ENCODE peak calls at places on chromosomes 13 and 19, in five cellular contexts. W is AG04450, L is A673, S is uterus, A is astrocyte of the spinal cord. T is an unnamed sample.

GRCh38 chr13:80840313-80840976 is 499.5 kb upstream of the SPRY2 start:
- DNase-seq in W (no peak), L (peak; percentile 65), S (no peak), A (peak; percentile 72), T (no peak)

GRCh38 chr13:42594577-42595571 is 20.9 kb downstream of the TNFSF11 start:
- DNase-seq in W (peak; percentile 54), L (peak; percentile 77), S (peak; percentile 52), A (peak; percentile 81), T (peak; percentile 13)

GRCh38 chr19:51695088-51695487 is 2.0 kb downstream of the SPACA6 start:
- DNase-seq in W (no peak), L (no peak), S (no peak), A (no peak), T (no peak)

GRCh38 chr13:66530158-66530557 is 700.0 kb downstream of the PCDH9 start:
- DNase-seq in W (no peak), L (no peak), S (no peak), A (no peak), T (no peak)

GRCh38 chr19:1978346-1978894 is 37.1 kb downstream of the BTBD2 start:
- DNase-seq in W (no peak), L (no peak), S (no peak), A (no peak), T (no peak)

GRCh38 chr13:30971575-30971974 is 39.1 kb downstream of the TEX26 start:
- DNase-seq in W (no peak), L (no peak), S (no peak), A (no peak), T (no peak)

GRCh38 chr19:29809795-29810503 is 1.8 kb upstream of the CCNE1 start:
- DNase-seq in W (no peak), L (no peak), S (no peak), A (no peak), T (no peak)

GRCh38 chr13:110625771-110626321 is 10.5 kb downstream of the NAXD start:
- DNase-seq in W (no peak), L (no peak), S (no peak), A (no peak), T (no peak)

GRCh38 chr13:110436786-110437370 is 124.6 kb downstream of the RAB20 start:
- DNase-seq in W (no peak), L (no peak), S (no peak), A (no peak), T (no peak)

GRCh38 chr13:21986602-21987001 is 315.7 kb downstream of the FGF9 start:
- DNase-seq in W (no peak), L (no peak), S (peak; percentile 76), A (no peak), T (no peak)

GRCh38 chr19:45424191-45425058 is 708 bp upstream of the ERCC1 start:
- DNase-seq in W (peak; percentile 83), L (peak; percentile 94), S (peak; percentile 59), A (peak; percentile 94), T (peak; percentile 84)

GRCh38 chr13:23488442-23488841 is 54.9 kb upstream of the SACS start:
- DNase-seq in W (no peak), L (no peak), S (no peak), A (peak; percentile 51), T (no peak)

GRCh38 chr13:107348471-107348870 is 780.5 kb upstream of the ARGLU1 start:
- DNase-seq in W (no peak), L (no peak), S (no peak), A (no peak), T (no peak)

GRCh38 chr19:37551123-37551993 is 43.2 kb downstream of the ZNF571 start:
- DNase-seq in W (peak; percentile 7), L (peak; percentile 69), S (no peak), A (peak; percentile 70), T (peak; percentile 3)

GRCh38 chr19:7257148-7258041 is 36.8 kb downstream of the INSR start:
- DNase-seq in W (no peak), L (peak; percentile 29), S (peak; percentile 81), A (no peak), T (no peak)

GRCh38 chr19:19656451-19657396 is 6.8 kb downstream of the ATP13A1 start:
- DNase-seq in W (no peak), L (no peak), S (no peak), A (no peak), T (no peak)

GRCh38 chr13:36728006-36728405 is 54.2 kb downstream of the SERTM1 start:
- DNase-seq in W (no peak), L (no peak), S (no peak), A (no peak), T (no peak)

GRCh38 chr13:40101708-40102359 is 446.4 kb downstream of the COG6 start:
- DNase-seq in W (no peak), L (no peak), S (no peak), A (no peak), T (no peak)

GRCh38 chr13:32246468-32246867 is 68.7 kb downstream of the ZAR1L start:
- DNase-seq in W (no peak), L (peak; percentile 82), S (peak; percentile 35), A (peak; percentile 74), T (no peak)

GRCh38 chr19:35959040-35959967 is 23.1 kb downstream of the LRFN3 start:
- DNase-seq in W (no peak), L (peak; percentile 60), S (peak; percentile 35), A (no peak), T (no peak)

GRCh38 chr19:16564842-16565241 is 7.4 kb downstream of the SLC35E1 start:
- DNase-seq in W (no peak), L (no peak), S (no peak), A (no peak), T (no peak)
- TF ChIP-seq CTCF in W (no peak), L (no peak), S (no peak), A (no peak), T (no peak)

DNA sequence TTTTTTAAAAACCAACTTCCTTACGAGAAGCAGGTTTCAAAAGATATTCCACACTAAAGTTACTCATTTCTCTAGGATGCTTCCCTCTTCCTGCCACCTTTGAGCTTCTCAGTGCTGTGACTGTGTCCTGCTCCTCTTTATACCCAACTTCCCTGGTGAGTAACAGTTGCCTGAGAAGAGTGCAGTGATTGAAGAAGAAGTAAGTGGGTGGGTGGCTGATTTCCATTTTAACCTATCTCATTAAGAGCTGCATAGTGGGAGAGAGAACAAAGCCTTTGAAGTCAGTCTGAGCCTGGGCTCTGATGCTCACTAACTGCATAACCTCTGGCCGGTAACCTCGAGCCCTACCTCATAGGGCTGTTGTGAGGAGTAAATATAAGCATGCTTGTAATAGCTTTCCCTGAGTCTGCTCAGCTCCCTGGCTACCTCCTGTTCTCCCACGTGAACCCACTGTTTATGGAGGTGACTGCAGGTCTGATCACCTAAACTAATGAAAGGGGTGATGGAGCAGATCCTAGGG is 977.3 kb downstream of the UQCRFS1 start:
- DNase-seq in W (no peak), L (no peak), S (no peak), A (no peak), T (no peak)
- TF ChIP-seq CTCF in W (no peak), L (no peak), S (no peak), A (no peak), T (no peak)

DNA sequence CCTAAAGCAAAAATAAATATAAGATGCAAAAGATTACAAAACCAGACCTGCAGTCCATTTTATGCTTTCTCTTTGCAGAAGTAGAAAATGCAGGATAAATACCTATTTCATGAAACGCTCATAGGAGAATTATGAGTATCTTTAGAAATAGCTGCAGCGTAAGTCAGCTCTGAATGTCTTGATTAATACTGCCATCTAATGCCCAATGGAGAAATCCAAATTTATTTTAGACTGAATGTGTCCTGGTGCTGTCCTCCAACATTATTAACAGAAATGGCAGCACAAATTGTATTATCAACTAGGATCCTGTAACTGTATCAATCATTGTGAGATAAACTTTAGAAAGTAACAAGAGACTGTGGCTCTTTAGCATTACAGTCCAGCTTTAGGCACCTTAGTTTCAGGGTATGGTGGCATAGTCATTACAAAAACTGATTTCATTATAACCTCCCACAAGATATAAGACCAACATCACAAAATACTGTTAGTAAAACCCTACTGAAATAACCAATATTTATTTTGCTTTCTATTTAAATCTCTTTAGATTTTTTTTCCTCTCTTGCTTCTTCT is 162.1 kb upstream of the MIR17HG start:
- DNase-seq in W (no peak), L (peak; percentile 31), S (no peak), A (peak; percentile 46), T (no peak)
- TF ChIP-seq CTCF in W (peak; percentile 21), L (peak; percentile 54), S (no peak), A (peak; percentile 23), T (peak; percentile 13)

GRCh38 chr13:45809810-45810394 is 41.7 kb downstream of the SIAH3 start:
- DNase-seq in W (no peak), L (no peak), S (no peak), A (no peak), T (no peak)

GRCh38 chr13:45811891-45812583 is 39.5 kb downstream of the SIAH3 start:
- DNase-seq in W (no peak), L (peak; percentile 22), S (no peak), A (no peak), T (no peak)

GRCh38 chr13:45812599-45813372 is 38.8 kb downstream of the SIAH3 start:
- DNase-seq in W (no peak), L (no peak), S (no peak), A (no peak), T (no peak)

DNA sequence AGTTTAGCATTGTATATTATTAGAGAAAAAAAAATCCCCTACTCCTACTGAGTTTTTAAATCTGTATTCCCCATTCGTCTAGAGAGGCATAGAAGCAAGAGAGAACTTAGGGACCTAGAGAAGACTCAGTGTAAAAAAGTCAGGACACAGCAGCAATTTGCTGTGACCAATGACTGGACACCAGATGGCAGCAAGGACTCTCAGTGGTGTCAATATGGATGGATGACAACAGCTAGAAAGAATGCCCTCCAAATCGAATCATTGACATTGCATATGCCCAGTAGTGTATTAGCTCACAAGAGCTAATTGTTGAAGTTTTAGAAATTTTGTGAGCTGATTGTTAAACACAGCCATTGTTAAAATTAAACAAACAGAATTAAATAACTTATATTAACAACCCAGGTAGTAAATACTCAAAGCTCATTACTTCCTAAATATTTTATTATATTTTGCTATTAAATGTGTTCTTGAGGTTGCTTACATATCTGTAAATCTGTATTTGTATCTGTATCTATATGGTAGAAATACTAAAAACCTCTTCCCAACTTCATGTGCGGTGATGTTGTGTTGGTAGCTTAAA is 43.9 kb downstream of the SIAH3 start:
- DNase-seq in W (no peak), L (peak; percentile 73), S (no peak), A (peak; percentile 57), T (no peak)
- TF ChIP-seq CTCF in W (peak; percentile 31), L (peak; percentile 57), S (no peak), A (peak; percentile 67), T (peak; percentile 45)

DNA sequence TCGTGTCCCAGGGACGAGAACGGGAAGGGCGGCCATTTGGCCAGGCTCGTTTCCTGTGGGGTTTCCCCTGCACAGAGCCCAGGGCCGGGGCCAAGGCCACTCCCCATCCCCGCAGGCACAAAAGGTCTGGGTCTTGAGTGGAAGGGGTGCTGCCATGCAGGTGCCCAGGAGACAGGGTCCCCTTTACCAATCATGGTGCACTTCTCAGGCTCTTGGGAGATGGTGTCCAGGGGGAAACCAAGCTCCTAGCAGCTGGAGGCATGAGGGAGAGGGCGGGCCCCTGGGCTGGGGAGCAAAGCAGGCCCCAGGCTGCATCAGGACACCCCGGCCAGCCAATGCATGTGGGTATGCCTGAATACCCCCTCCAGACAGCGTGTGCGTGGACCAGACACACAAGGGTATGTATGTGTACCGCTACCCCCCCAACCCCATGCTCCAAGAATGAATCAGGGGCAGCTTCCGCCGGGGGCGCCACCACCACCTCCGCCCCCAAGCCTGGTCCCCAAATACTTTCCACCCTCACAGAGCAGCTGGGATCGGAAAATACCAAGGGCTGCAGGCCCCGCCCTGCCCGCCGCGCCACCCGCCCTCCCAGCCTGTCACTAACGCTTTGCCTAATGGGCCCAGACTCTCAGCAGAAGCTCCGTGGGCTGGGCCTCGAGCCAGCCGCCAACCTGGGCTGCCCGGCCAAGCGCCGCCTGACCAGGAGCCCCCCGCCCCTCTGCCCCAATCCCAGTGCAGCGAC is 37.6 kb upstream of the NANOS3 start:
- DNase-seq in W (no peak), L (peak; percentile 90), S (peak; percentile 77), A (peak; percentile 83), T (no peak)
- TF ChIP-seq CTCF in W (no peak), L (peak; percentile 27), S (no peak), A (no peak), T (no peak)

T was measured in BJ.